ENCODE peak calls at places on chromosomes 12 and 14, in six cellular contexts. One of them, this sample, is unnamed. For H3K9me3, the result is how much of the 10 kb centered on the place peaks cover.

GRCh38 chr14:52121441-52121840 is 52.6 kb upstream of the NID2 start:
- DNase-seq in H1: no peak
- DNase-seq in A549: no peak
- DNase-seq in IMR-90: peak
- DNase-seq in spleen: no peak
- DNase-seq in stomach: no peak
- DNase-seq in this sample: no peak

GRCh38 chr12:57864811-57865751 is 18.6 kb upstream of the CTDSP2 start:
- DNase-seq in IMR-90: peak
- DNase-seq in spleen: peak
- DNase-seq in H1: peak
- DNase-seq in stomach: peak
- DNase-seq in A549: peak
- DNase-seq in this sample: peak

GRCh38 chr14:88322505-88323085 is 474 bp downstream of the KCNK10 start:
- DNase-seq in IMR-90: no peak
- DNase-seq in spleen: no peak
- DNase-seq in H1: peak
- DNase-seq in A549: no peak
- DNase-seq in stomach: no peak
- DNase-seq in this sample: no peak

GRCh38 chr14:41604793-41605534 is 1.7 kb upstream of the LRFN5 start:
- DNase-seq in H1: no peak
- DNase-seq in stomach: no peak
- DNase-seq in A549: no peak
- DNase-seq in IMR-90: peak
- DNase-seq in spleen: peak
- DNase-seq in this sample: no peak

GRCh38 chr12:12265571-12266388 is 1.1 kb downstream of the LRP6 start:
- DNase-seq in H1: no peak
- DNase-seq in A549: no peak
- DNase-seq in stomach: no peak
- DNase-seq in spleen: no peak
- DNase-seq in IMR-90: peak
- DNase-seq in this sample: peak

GRCh38 chr14:68695326-68695768 is 97.5 kb downstream of the ZFP36L1 start:
- DNase-seq in H1: no peak
- DNase-seq in stomach: no peak
- DNase-seq in A549: peak
- DNase-seq in spleen: no peak
- DNase-seq in IMR-90: peak
- DNase-seq in this sample: no peak

GRCh38 chr14:77130386-77130785 is 11.2 kb downstream of the ZDHHC22 start:
- DNase-seq in stomach: no peak
- DNase-seq in H1: no peak
- DNase-seq in A549: no peak
- DNase-seq in IMR-90: no peak
- DNase-seq in spleen: no peak
- DNase-seq in this sample: no peak

GRCh38 chr12:57090924-57091632 is 2.2 kb downstream of the NAB2 start:
- DNase-seq in A549: no peak
- DNase-seq in spleen: no peak
- DNase-seq in IMR-90: no peak
- DNase-seq in H1: no peak
- DNase-seq in stomach: no peak
- DNase-seq in this sample: no peak

GRCh38 chr12:70822431-70822830 is 98.1 kb downstream of the PTPRR start:
- DNase-seq in spleen: no peak
- DNase-seq in IMR-90: no peak
- DNase-seq in H1: no peak
- DNase-seq in A549: no peak
- DNase-seq in stomach: no peak
- DNase-seq in this sample: no peak

GRCh38 chr12:2543801-2544200 is 251.0 kb upstream of the FKBP4 start:
- DNase-seq in H1: no peak
- DNase-seq in stomach: no peak
- DNase-seq in spleen: no peak
- DNase-seq in A549: no peak
- DNase-seq in IMR-90: no peak
- DNase-seq in this sample: no peak

GRCh38 chr14:106622200-106622745 is 1095.9 kb downstream of the TMEM121 start:
- DNase-seq in spleen: no peak
- DNase-seq in stomach: no peak
- DNase-seq in IMR-90: no peak
- DNase-seq in A549: no peak
- DNase-seq in H1: no peak
- DNase-seq in this sample: no peak

GRCh38 chr12:112170376-112170775 is 45.0 kb downstream of the TRAFD1 start:
- DNase-seq in stomach: no peak
- DNase-seq in H1: no peak
- DNase-seq in IMR-90: no peak
- DNase-seq in A549: peak
- DNase-seq in spleen: peak
- DNase-seq in this sample: no peak

GRCh38 chr14:61470261-61470953 is 149.0 kb downstream of the PRKCH start:
- DNase-seq in spleen: no peak
- DNase-seq in IMR-90: peak
- DNase-seq in stomach: no peak
- DNase-seq in H1: no peak
- DNase-seq in A549: no peak
- DNase-seq in this sample: no peak

GRCh38 chr12:83506841-83507240 is 820.1 kb downstream of the TMTC2 start:
- DNase-seq in stomach: no peak
- DNase-seq in H1: no peak
- DNase-seq in spleen: peak
- DNase-seq in IMR-90: no peak
- DNase-seq in A549: no peak
- DNase-seq in this sample: no peak

GRCh38 chr12:113402586-113403260 is 964 bp downstream of the SDS start:
- DNase-seq in A549: no peak
- DNase-seq in IMR-90: no peak
- DNase-seq in spleen: no peak
- DNase-seq in H1: no peak
- DNase-seq in stomach: no peak
- DNase-seq in this sample: no peak

GRCh38 chr14:105019861-105020814 is 745 bp downstream of the CDCA4 start:
- DNase-seq in spleen: peak
- DNase-seq in IMR-90: peak
- DNase-seq in H1: peak
- DNase-seq in stomach: peak
- DNase-seq in A549: no peak
- DNase-seq in this sample: peak

GRCh38 chr14:61963926-61964325 is 201.7 kb downstream of the SNAPC1 start:
- DNase-seq in A549: no peak
- DNase-seq in stomach: no peak
- DNase-seq in IMR-90: peak
- DNase-seq in spleen: no peak
- DNase-seq in H1: no peak
- DNase-seq in this sample: no peak

GRCh38 chr14:21133896-21134295 is 22.0 kb downstream of the OR5AU1 start:
- DNase-seq in stomach: no peak
- DNase-seq in IMR-90: no peak
- DNase-seq in A549: no peak
- DNase-seq in spleen: no peak
- DNase-seq in H1: no peak
- DNase-seq in this sample: no peak

GRCh38 chr12:101040936-101041335 is 169.1 kb downstream of the SLC5A8 start:
- DNase-seq in A549: no peak
- DNase-seq in H1: no peak
- DNase-seq in spleen: no peak
- DNase-seq in IMR-90: no peak
- DNase-seq in stomach: no peak
- DNase-seq in this sample: no peak

GRCh38 chr14:74941676-74942097 is 13.7 kb downstream of the PGF start:
- DNase-seq in A549: no peak
- DNase-seq in stomach: no peak
- DNase-seq in H1: no peak
- DNase-seq in spleen: peak
- DNase-seq in IMR-90: peak
- DNase-seq in this sample: peak

GRCh38 chr12:80064269-80064668 is 35.1 kb upstream of the OTOGL start:
- DNase-seq in IMR-90: peak
- DNase-seq in spleen: no peak
- DNase-seq in stomach: no peak
- DNase-seq in H1: no peak
- DNase-seq in A549: no peak
- DNase-seq in this sample: no peak

GRCh38 chr12:116068371-116068770 is 209.1 kb downstream of the MED13L start:
- DNase-seq in IMR-90: no peak
- DNase-seq in spleen: no peak
- DNase-seq in A549: no peak
- DNase-seq in H1: no peak
- DNase-seq in stomach: no peak
- DNase-seq in this sample: no peak

GRCh38 chr12:43937947-43938346 is 102.1 kb downstream of the TMEM117 start:
- DNase-seq in stomach: no peak
- DNase-seq in spleen: no peak
- DNase-seq in A549: peak
- DNase-seq in H1: no peak
- DNase-seq in IMR-90: peak
- DNase-seq in this sample: no peak

GRCh38 chr12:125882141-125882540 is 816.9 kb downstream of the AACS start:
- DNase-seq in stomach: no peak
- DNase-seq in spleen: no peak
- DNase-seq in H1: no peak
- DNase-seq in IMR-90: no peak
- DNase-seq in A549: no peak
- DNase-seq in this sample: no peak

GRCh38 chr12:29158364-29158763 is 9.3 kb downstream of the FAR2 start:
- DNase-seq in stomach: no peak
- DNase-seq in A549: no peak
- DNase-seq in H1: no peak
- DNase-seq in IMR-90: no peak
- DNase-seq in spleen: no peak
- DNase-seq in this sample: no peak

GRCh38 chr14:59464651-59465569 is at the start of gene GPR135:
- DNase-seq in IMR-90: peak
- DNase-seq in A549: no peak
- DNase-seq in H1: peak
- DNase-seq in stomach: peak
- DNase-seq in spleen: peak
- DNase-seq in this sample: peak

GRCh38 chr12:104419717-104420116 is 37.0 kb upstream of the CHST11 start:
- DNase-seq in IMR-90: no peak
- DNase-seq in spleen: no peak
- DNase-seq in H1: no peak
- DNase-seq in stomach: no peak
- DNase-seq in A549: no peak
- DNase-seq in this sample: no peak

GRCh38 chr14:91899213-91899612 is 31.9 kb upstream of the TC2N start:
- DNase-seq in stomach: peak
- DNase-seq in H1: no peak
- DNase-seq in A549: no peak
- DNase-seq in spleen: no peak
- DNase-seq in IMR-90: no peak
- DNase-seq in this sample: peak

GRCh38 chr12:10033783-10034381 is 3.4 kb downstream of the CLEC9A start:
- DNase-seq in A549: no peak
- DNase-seq in spleen: no peak
- DNase-seq in stomach: no peak
- DNase-seq in IMR-90: peak
- DNase-seq in H1: no peak
- DNase-seq in this sample: no peak

GRCh38 chr12:114403690-114404450 is 2.1 kb downstream of the TBX5 start:
- DNase-seq in A549: no peak
- DNase-seq in spleen: no peak
- DNase-seq in IMR-90: peak
- DNase-seq in stomach: no peak
- DNase-seq in H1: no peak
- DNase-seq in this sample: no peak
- H3K9me3 ChIP-seq in A549: under half
- H3K9me3 ChIP-seq in spleen: under half
- H3K9me3 ChIP-seq in IMR-90: under half
- H3K9me3 ChIP-seq in stomach: under half
- H3K9me3 ChIP-seq in H1: under half
- H3K9me3 ChIP-seq in this sample: under half

GRCh38 chr14:32546246-32546645 is 217.1 kb downstream of the AKAP6 start:
- DNase-seq in A549: no peak
- DNase-seq in spleen: no peak
- DNase-seq in stomach: no peak
- DNase-seq in H1: no peak
- DNase-seq in IMR-90: no peak
- DNase-seq in this sample: no peak
- H3K4me3 ChIP-seq in A549: no peak
- H3K4me3 ChIP-seq in spleen: no peak
- H3K4me3 ChIP-seq in stomach: no peak
- H3K4me3 ChIP-seq in H1: no peak
- H3K4me3 ChIP-seq in IMR-90: no peak
- H3K4me3 ChIP-seq in this sample: no peak

GRCh38 chr14:99339551-99339950 is 67.6 kb upstream of the BCL11B start:
- DNase-seq in stomach: no peak
- DNase-seq in IMR-90: no peak
- DNase-seq in spleen: no peak
- DNase-seq in A549: no peak
- DNase-seq in H1: no peak
- DNase-seq in this sample: no peak

GRCh38 chr14:99342204-99342603 is 70.2 kb upstream of the BCL11B start:
- DNase-seq in H1: no peak
- DNase-seq in A549: no peak
- DNase-seq in spleen: no peak
- DNase-seq in IMR-90: no peak
- DNase-seq in stomach: no peak
- DNase-seq in this sample: no peak

GRCh38 chr14:99333841-99334240 is 61.8 kb upstream of the BCL11B start:
- DNase-seq in A549: no peak
- DNase-seq in IMR-90: no peak
- DNase-seq in spleen: peak
- DNase-seq in stomach: no peak
- DNase-seq in H1: no peak
- DNase-seq in this sample: no peak

GRCh38 chr14:99334277-99334676 is 62.3 kb upstream of the BCL11B start:
- DNase-seq in H1: no peak
- DNase-seq in IMR-90: no peak
- DNase-seq in spleen: peak
- DNase-seq in stomach: no peak
- DNase-seq in A549: no peak
- DNase-seq in this sample: no peak

GRCh38 chr14:99338313-99338712 is 66.3 kb upstream of the BCL11B start:
- DNase-seq in IMR-90: no peak
- DNase-seq in A549: no peak
- DNase-seq in spleen: no peak
- DNase-seq in stomach: no peak
- DNase-seq in H1: no peak
- DNase-seq in this sample: no peak
- TF ChIP-seq POLR2A in IMR-90: no peak
- TF ChIP-seq POLR2A in A549: no peak
- TF ChIP-seq POLR2A in spleen: no peak
- TF ChIP-seq POLR2A in stomach: no peak
- TF ChIP-seq POLR2A in H1: no peak
- TF ChIP-seq POLR2A in this sample: no peak

DNA sequence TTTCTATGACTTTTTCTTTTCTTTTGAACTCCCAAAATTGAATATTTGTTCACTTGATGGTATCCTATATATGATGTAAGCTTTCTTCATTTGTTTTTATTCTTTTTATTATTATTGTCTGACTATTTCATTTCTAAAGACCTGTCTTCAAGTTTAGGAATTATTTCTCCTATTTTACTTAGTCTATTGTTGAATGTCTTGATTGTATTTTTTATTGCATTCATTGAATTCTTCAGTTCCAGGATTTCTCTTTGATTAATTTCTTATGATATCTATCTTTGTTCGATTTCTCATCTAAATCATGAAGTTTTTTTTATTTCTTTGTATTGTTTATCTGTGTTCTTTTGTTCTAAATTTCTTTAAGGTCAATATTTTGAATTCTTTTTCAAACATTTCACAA is 238.8 kb downstream of the TTC6 start:
- DNase-seq in H1: no peak
- DNase-seq in IMR-90: no peak
- DNase-seq in spleen: no peak
- DNase-seq in A549: no peak
- DNase-seq in stomach: no peak
- DNase-seq in this sample: no peak
- H3K9me3 ChIP-seq in H1: under half
- H3K9me3 ChIP-seq in IMR-90: under half
- H3K9me3 ChIP-seq in spleen: half or more
- H3K9me3 ChIP-seq in A549: under half
- H3K9me3 ChIP-seq in stomach: under half
- H3K9me3 ChIP-seq in this sample: under half

This sample was measured in right lobe of liver.